ENCODE peak calls at places on chromosome 11, in nine cellular contexts. One of them, this sample, is unnamed.

GRCh38 chr11:111069076-111069475 is 176.4 kb upstream of the POU2AF2 start:
- DNase-seq in heart right ventricle: no peak
- DNase-seq in mammary epithelial cell: peak
- DNase-seq in PC-3: peak
- DNase-seq in A549: no peak
- DNase-seq in NB4: no peak
- DNase-seq in heart left ventricle: no peak
- DNase-seq in fibroblast of pulmonary artery: peak
- DNase-seq in foreskin fibroblast: peak
- DNase-seq in this sample: peak

GRCh38 chr11:64233913-64234839 is at the start of gene VEGFB:
- DNase-seq in heart right ventricle: peak
- DNase-seq in mammary epithelial cell: peak
- DNase-seq in PC-3: peak
- DNase-seq in A549: no peak
- DNase-seq in NB4: peak
- DNase-seq in heart left ventricle: peak
- DNase-seq in fibroblast of pulmonary artery: peak
- DNase-seq in foreskin fibroblast: peak
- DNase-seq in this sample: no peak

GRCh38 chr11:94500181-94500580 is 6.4 kb downstream of the ANKRD49 start:
- DNase-seq in heart right ventricle: no peak
- DNase-seq in mammary epithelial cell: no peak
- DNase-seq in PC-3: no peak
- DNase-seq in A549: no peak
- DNase-seq in NB4: no peak
- DNase-seq in heart left ventricle: no peak
- DNase-seq in fibroblast of pulmonary artery: no peak
- DNase-seq in foreskin fibroblast: no peak
- DNase-seq in this sample: no peak

GRCh38 chr11:125263268-125263790 is 98.8 kb downstream of the PKNOX2 start:
- DNase-seq in heart right ventricle: peak
- DNase-seq in mammary epithelial cell: peak
- DNase-seq in PC-3: no peak
- DNase-seq in A549: no peak
- DNase-seq in NB4: no peak
- DNase-seq in heart left ventricle: peak
- DNase-seq in fibroblast of pulmonary artery: peak
- DNase-seq in foreskin fibroblast: peak
- DNase-seq in this sample: peak

GRCh38 chr11:119481667-119482400 is 58.9 kb upstream of the THY1 start:
- DNase-seq in heart right ventricle: no peak
- DNase-seq in mammary epithelial cell: no peak
- DNase-seq in PC-3: no peak
- DNase-seq in A549: no peak
- DNase-seq in NB4: no peak
- DNase-seq in heart left ventricle: peak
- DNase-seq in fibroblast of pulmonary artery: no peak
- DNase-seq in foreskin fibroblast: no peak
- DNase-seq in this sample: no peak

GRCh38 chr11:67436459-67437081 is 912 bp downstream of the PTPRCAP start:
- DNase-seq in heart right ventricle: no peak
- DNase-seq in mammary epithelial cell: no peak
- DNase-seq in PC-3: no peak
- DNase-seq in A549: no peak
- DNase-seq in NB4: peak
- DNase-seq in heart left ventricle: no peak
- DNase-seq in fibroblast of pulmonary artery: no peak
- DNase-seq in foreskin fibroblast: peak
- DNase-seq in this sample: no peak

GRCh38 chr11:73173755-73174494 is 31.8 kb upstream of the FCHSD2 start:
- DNase-seq in heart right ventricle: peak
- DNase-seq in mammary epithelial cell: no peak
- DNase-seq in PC-3: no peak
- DNase-seq in A549: no peak
- DNase-seq in NB4: no peak
- DNase-seq in heart left ventricle: peak
- DNase-seq in fibroblast of pulmonary artery: no peak
- DNase-seq in foreskin fibroblast: peak
- DNase-seq in this sample: no peak

GRCh38 chr11:124674168-124674517 is 439 bp downstream of the SPA17 start:
- DNase-seq in heart right ventricle: no peak
- DNase-seq in mammary epithelial cell: no peak
- DNase-seq in PC-3: no peak
- DNase-seq in A549: peak
- DNase-seq in NB4: no peak
- DNase-seq in heart left ventricle: no peak
- DNase-seq in fibroblast of pulmonary artery: no peak
- DNase-seq in foreskin fibroblast: no peak
- DNase-seq in this sample: no peak

GRCh38 chr11:76184551-76184993 is 21.7 kb downstream of the WNT11 start:
- DNase-seq in heart right ventricle: no peak
- DNase-seq in mammary epithelial cell: no peak
- DNase-seq in PC-3: no peak
- DNase-seq in A549: no peak
- DNase-seq in NB4: no peak
- DNase-seq in heart left ventricle: no peak
- DNase-seq in fibroblast of pulmonary artery: peak
- DNase-seq in foreskin fibroblast: peak
- DNase-seq in this sample: no peak

GRCh38 chr11:126733685-126734084 is 266.9 kb downstream of the KIRREL3 start:
- DNase-seq in heart right ventricle: no peak
- DNase-seq in mammary epithelial cell: no peak
- DNase-seq in PC-3: no peak
- DNase-seq in A549: no peak
- DNase-seq in NB4: no peak
- DNase-seq in heart left ventricle: no peak
- DNase-seq in fibroblast of pulmonary artery: no peak
- DNase-seq in foreskin fibroblast: peak
- DNase-seq in this sample: no peak

GRCh38 chr11:76313913-76314740 is 66.8 kb downstream of the THAP12 start:
- DNase-seq in heart right ventricle: no peak
- DNase-seq in mammary epithelial cell: no peak
- DNase-seq in PC-3: no peak
- DNase-seq in A549: no peak
- DNase-seq in NB4: no peak
- DNase-seq in heart left ventricle: no peak
- DNase-seq in fibroblast of pulmonary artery: peak
- DNase-seq in foreskin fibroblast: peak
- DNase-seq in this sample: no peak

GRCh38 chr11:66687831-66688281 is 10.2 kb upstream of the RBM4B start:
- DNase-seq in heart right ventricle: no peak
- DNase-seq in mammary epithelial cell: no peak
- DNase-seq in PC-3: no peak
- DNase-seq in A549: no peak
- DNase-seq in NB4: no peak
- DNase-seq in heart left ventricle: no peak
- DNase-seq in fibroblast of pulmonary artery: no peak
- DNase-seq in foreskin fibroblast: no peak
- DNase-seq in this sample: no peak

GRCh38 chr11:45150943-45151342 is 4.5 kb downstream of the PRDM11 start:
- DNase-seq in heart right ventricle: no peak
- DNase-seq in mammary epithelial cell: no peak
- DNase-seq in PC-3: no peak
- DNase-seq in A549: no peak
- DNase-seq in NB4: no peak
- DNase-seq in heart left ventricle: no peak
- DNase-seq in fibroblast of pulmonary artery: no peak
- DNase-seq in foreskin fibroblast: no peak
- DNase-seq in this sample: no peak

GRCh38 chr11:95788921-95789505 is 569 bp downstream of the FAM76B start:
- DNase-seq in heart right ventricle: peak
- DNase-seq in mammary epithelial cell: peak
- DNase-seq in PC-3: peak
- DNase-seq in A549: peak
- DNase-seq in NB4: peak
- DNase-seq in heart left ventricle: no peak
- DNase-seq in fibroblast of pulmonary artery: peak
- DNase-seq in foreskin fibroblast: peak
- DNase-seq in this sample: peak

GRCh38 chr11:117039897-117040296 is 58.3 kb downstream of the SIK3 start:
- DNase-seq in heart right ventricle: no peak
- DNase-seq in mammary epithelial cell: peak
- DNase-seq in PC-3: peak
- DNase-seq in A549: no peak
- DNase-seq in NB4: no peak
- DNase-seq in heart left ventricle: no peak
- DNase-seq in fibroblast of pulmonary artery: no peak
- DNase-seq in foreskin fibroblast: no peak
- DNase-seq in this sample: no peak

GRCh38 chr11:110086892-110087309 is 6.3 kb upstream of the ZC3H12C start:
- DNase-seq in heart right ventricle: no peak
- DNase-seq in mammary epithelial cell: peak
- DNase-seq in PC-3: peak
- DNase-seq in A549: no peak
- DNase-seq in NB4: no peak
- DNase-seq in heart left ventricle: no peak
- DNase-seq in fibroblast of pulmonary artery: peak
- DNase-seq in foreskin fibroblast: peak
- DNase-seq in this sample: no peak

GRCh38 chr11:31236052-31236652 is 133.4 kb downstream of the DCDC1 start:
- DNase-seq in heart right ventricle: no peak
- DNase-seq in mammary epithelial cell: peak
- DNase-seq in PC-3: peak
- DNase-seq in A549: no peak
- DNase-seq in NB4: peak
- DNase-seq in heart left ventricle: no peak
- DNase-seq in fibroblast of pulmonary artery: peak
- DNase-seq in foreskin fibroblast: no peak
- DNase-seq in this sample: no peak

GRCh38 chr11:12276356-12276755 is 101.0 kb upstream of the PARVA start:
- DNase-seq in heart right ventricle: no peak
- DNase-seq in mammary epithelial cell: no peak
- DNase-seq in PC-3: no peak
- DNase-seq in A549: no peak
- DNase-seq in NB4: no peak
- DNase-seq in heart left ventricle: peak
- DNase-seq in fibroblast of pulmonary artery: no peak
- DNase-seq in foreskin fibroblast: no peak
- DNase-seq in this sample: no peak

GRCh38 chr11:14182833-14183340 is 176.1 kb downstream of the RRAS2 start:
- DNase-seq in heart right ventricle: no peak
- DNase-seq in mammary epithelial cell: no peak
- DNase-seq in PC-3: no peak
- DNase-seq in A549: no peak
- DNase-seq in NB4: no peak
- DNase-seq in heart left ventricle: no peak
- DNase-seq in fibroblast of pulmonary artery: no peak
- DNase-seq in foreskin fibroblast: no peak
- DNase-seq in this sample: no peak

GRCh38 chr11:96105197-96105895 is 181.4 kb upstream of the MTMR2 start:
- DNase-seq in heart right ventricle: no peak
- DNase-seq in mammary epithelial cell: peak
- DNase-seq in PC-3: no peak
- DNase-seq in A549: no peak
- DNase-seq in NB4: no peak
- DNase-seq in heart left ventricle: no peak
- DNase-seq in fibroblast of pulmonary artery: peak
- DNase-seq in foreskin fibroblast: no peak
- DNase-seq in this sample: no peak

GRCh38 chr11:102780491-102780918 is at the start of gene MMP10:
- DNase-seq in heart right ventricle: no peak
- DNase-seq in mammary epithelial cell: peak
- DNase-seq in PC-3: peak
- DNase-seq in A549: peak
- DNase-seq in NB4: peak
- DNase-seq in heart left ventricle: no peak
- DNase-seq in fibroblast of pulmonary artery: peak
- DNase-seq in foreskin fibroblast: peak
- DNase-seq in this sample: peak

GRCh38 chr11:60345489-60345888 is 18.4 kb downstream of the MS4A6E start:
- DNase-seq in heart right ventricle: peak
- DNase-seq in mammary epithelial cell: no peak
- DNase-seq in PC-3: peak
- DNase-seq in A549: no peak
- DNase-seq in NB4: peak
- DNase-seq in heart left ventricle: no peak
- DNase-seq in fibroblast of pulmonary artery: no peak
- DNase-seq in foreskin fibroblast: no peak
- DNase-seq in this sample: no peak

GRCh38 chr11:48096588-48097525 is 116.5 kb downstream of the PTPRJ start:
- DNase-seq in heart right ventricle: no peak
- DNase-seq in mammary epithelial cell: peak
- DNase-seq in PC-3: peak
- DNase-seq in A549: no peak
- DNase-seq in NB4: no peak
- DNase-seq in heart left ventricle: no peak
- DNase-seq in fibroblast of pulmonary artery: peak
- DNase-seq in foreskin fibroblast: no peak
- DNase-seq in this sample: no peak
- H3K4me3 ChIP-seq in heart right ventricle: no peak
- H3K4me3 ChIP-seq in mammary epithelial cell: no peak
- H3K4me3 ChIP-seq in PC-3: no peak
- H3K4me3 ChIP-seq in A549: no peak
- H3K4me3 ChIP-seq in NB4: no peak
- H3K4me3 ChIP-seq in heart left ventricle: no peak
- H3K4me3 ChIP-seq in fibroblast of pulmonary artery: no peak
- H3K4me3 ChIP-seq in foreskin fibroblast: no peak
- H3K4me3 ChIP-seq in this sample: no peak

GRCh38 chr11:62233730-62234129 is 8.3 kb upstream of the SCGB1D2 start:
- DNase-seq in heart right ventricle: no peak
- DNase-seq in mammary epithelial cell: no peak
- DNase-seq in PC-3: peak
- DNase-seq in A549: no peak
- DNase-seq in NB4: peak
- DNase-seq in heart left ventricle: no peak
- DNase-seq in fibroblast of pulmonary artery: peak
- DNase-seq in foreskin fibroblast: peak
- DNase-seq in this sample: no peak
- TF ChIP-seq CTCF in heart right ventricle: no peak
- TF ChIP-seq CTCF in mammary epithelial cell: peak
- TF ChIP-seq CTCF in PC-3: peak
- TF ChIP-seq CTCF in A549: no peak
- TF ChIP-seq CTCF in NB4: peak
- TF ChIP-seq CTCF in heart left ventricle: no peak
- TF ChIP-seq CTCF in fibroblast of pulmonary artery: no peak
- TF ChIP-seq CTCF in foreskin fibroblast: no peak
- TF ChIP-seq CTCF in this sample: peak

GRCh38 chr11:8261921-8262551 is 1.6 kb downstream of the LMO1 start:
- DNase-seq in heart right ventricle: no peak
- DNase-seq in mammary epithelial cell: no peak
- DNase-seq in PC-3: no peak
- DNase-seq in A549: no peak
- DNase-seq in NB4: no peak
- DNase-seq in heart left ventricle: no peak
- DNase-seq in fibroblast of pulmonary artery: no peak
- DNase-seq in foreskin fibroblast: no peak
- DNase-seq in this sample: no peak
- H3K4me3 ChIP-seq in heart right ventricle: peak
- H3K4me3 ChIP-seq in mammary epithelial cell: no peak
- H3K4me3 ChIP-seq in PC-3: no peak
- H3K4me3 ChIP-seq in A549: peak
- H3K4me3 ChIP-seq in NB4: no peak
- H3K4me3 ChIP-seq in heart left ventricle: peak
- H3K4me3 ChIP-seq in fibroblast of pulmonary artery: no peak
- H3K4me3 ChIP-seq in foreskin fibroblast: peak
- H3K4me3 ChIP-seq in this sample: peak

DNA sequence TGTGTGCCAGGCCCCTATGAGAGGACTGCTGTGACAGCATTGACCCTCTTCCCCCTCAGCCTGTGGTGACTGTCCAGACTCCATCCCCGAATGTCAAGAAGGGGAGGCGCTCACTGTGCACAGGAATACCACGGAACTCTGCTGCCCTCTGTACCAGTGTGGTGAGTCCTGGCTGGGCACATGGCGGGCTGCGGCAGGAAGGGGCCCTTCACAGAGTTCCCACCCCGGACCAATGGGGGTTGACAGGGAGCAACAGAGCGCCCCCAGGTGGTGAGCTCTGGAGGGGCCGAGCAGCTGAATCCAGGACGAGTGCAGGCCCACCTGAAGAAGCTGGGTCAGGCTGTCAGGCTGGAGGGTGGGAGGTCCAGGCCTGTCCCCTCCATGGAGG is 83.8 kb upstream of the MYOD1 start:
- DNase-seq in heart right ventricle: no peak
- DNase-seq in mammary epithelial cell: no peak
- DNase-seq in PC-3: no peak
- DNase-seq in A549: no peak
- DNase-seq in NB4: no peak
- DNase-seq in heart left ventricle: no peak
- DNase-seq in fibroblast of pulmonary artery: no peak
- DNase-seq in foreskin fibroblast: no peak
- DNase-seq in this sample: no peak
- TF ChIP-seq CTCF in heart right ventricle: no peak
- TF ChIP-seq CTCF in mammary epithelial cell: no peak
- TF ChIP-seq CTCF in PC-3: no peak
- TF ChIP-seq CTCF in A549: no peak
- TF ChIP-seq CTCF in NB4: no peak
- TF ChIP-seq CTCF in heart left ventricle: no peak
- TF ChIP-seq CTCF in fibroblast of pulmonary artery: no peak
- TF ChIP-seq CTCF in foreskin fibroblast: no peak
- TF ChIP-seq CTCF in this sample: no peak

This sample was measured in HFF-Myc.